ENCODE peak calls at places on chromosomes 12 and 14, in six cellular contexts. R is amniotic stem cell; C is Daoy; K is glutamatergic neuron; E is SK-N-DZ; M is stimulated activated CD4-positive, alpha-beta T cell treated with anti-CD3 and anti-CD28 coated beads, Interleukin-1b, Interleukin-23, amount 100 ng/mL, for 1 hour. G is an unnamed sample.

GRCh38 chr12:117968826-117969659 is at the start of gene KSR2:
- DNase-seq in R (no peak), C (peak; percentile 77), K (peak; percentile 92), E (peak; percentile 75), M (no peak), G (no peak)

GRCh38 chr14:61254803-61255526 is 26.2 kb downstream of the TMEM30B start:
- DNase-seq in R (no peak), C (peak; percentile 15), K (no peak), E (no peak), M (no peak), G (no peak)

GRCh38 chr14:50741571-50741970 is 73.5 kb upstream of the SAV1 start:
- DNase-seq in R (no peak), C (peak; percentile 54), K (no peak), E (no peak), M (no peak), G (no peak)

GRCh38 chr12:114697246-114697716 is 13.3 kb upstream of the TBX3 start:
- DNase-seq in R (no peak), C (no peak), K (no peak), E (no peak), M (no peak), G (no peak)

GRCh38 chr14:22407033-22407432 is 182.0 kb downstream of the DAD1 start:
- DNase-seq in R (no peak), C (no peak), K (no peak), E (no peak), M (no peak), G (no peak)

GRCh38 chr12:12191008-12191407 is 75.8 kb downstream of the LRP6 start:
- DNase-seq in R (no peak), C (no peak), K (no peak), E (no peak), M (no peak), G (no peak)

GRCh38 chr14:100278702-100279101 is 27.5 kb downstream of the SLC25A29 start:
- DNase-seq in R (no peak), C (peak; percentile 77), K (no peak), E (no peak), M (no peak), G (no peak)

GRCh38 chr14:54772451-54772881 is 130.2 kb downstream of the GCH1 start:
- DNase-seq in R (no peak), C (peak; percentile 22), K (no peak), E (no peak), M (no peak), G (no peak)

GRCh38 chr12:118050972-118051910 is 9.7 kb downstream of the WSB2 start:
- DNase-seq in R (no peak), C (no peak), K (no peak), E (no peak), M (no peak), G (no peak)

GRCh38 chr14:37247777-37248461 is 50.2 kb downstream of the MIPOL1 start:
- DNase-seq in R (no peak), C (no peak), K (no peak), E (no peak), M (no peak), G (no peak)

GRCh38 chr12:123671876-123672275 is 963 bp downstream of the TCTN2 start:
- DNase-seq in R (no peak), C (peak; percentile 9), K (no peak), E (no peak), M (no peak), G (no peak)

G was measured in SK-N-MC.